ENCODE peak calls at places on chromosome 11, in five cellular contexts. G, Y, A, S and J are unnamed samples.

GRCh38 chr11:120335596-120335927 is 651 bp upstream of the ARHGEF12 start:
- DNase-seq in G (peak), Y (no peak), A (peak), S (peak), J (peak)

GRCh38 chr11:8870461-8871282 is 40.3 kb upstream of the AKIP1 start:
- DNase-seq in G (peak), Y (peak), A (peak), S (no peak), J (peak)

GRCh38 chr11:9982796-9983579 is 311.0 kb downstream of the SBF2 start:
- DNase-seq in G (no peak), Y (no peak), A (peak), S (no peak), J (peak)

GRCh38 chr11:17578958-17579357 is 31.9 kb downstream of the OTOG start:
- DNase-seq in G (no peak), Y (no peak), A (no peak), S (no peak), J (no peak)

GRCh38 chr11:44301856-44302231 is 8.1 kb downstream of the ALX4 start:
- DNase-seq in G (no peak), Y (no peak), A (no peak), S (no peak), J (no peak)

GRCh38 chr11:31641477-31642062 is 132.0 kb downstream of the ELP4 start:
- DNase-seq in G (no peak), Y (peak), A (peak), S (no peak), J (peak)

GRCh38 chr11:85182437-85183109 is 444.6 kb downstream of the DLG2 start:
- DNase-seq in G (no peak), Y (peak), A (peak), S (no peak), J (no peak)

GRCh38 chr11:76030286-76030685 is 176.0 kb downstream of the WNT11 start:
- DNase-seq in G (no peak), Y (no peak), A (peak), S (no peak), J (no peak)

GRCh38 chr11:68549789-68550484 is 89.4 kb downstream of the PPP6R3 start:
- DNase-seq in G (no peak), Y (no peak), A (peak), S (no peak), J (no peak)

GRCh38 chr11:126949066-126949945 is 51.3 kb downstream of the KIRREL3 start:
- DNase-seq in G (no peak), Y (no peak), A (no peak), S (no peak), J (no peak)

GRCh38 chr11:693887-694562 is 997 bp downstream of the DEAF1 start:
- DNase-seq in G (peak), Y (no peak), A (no peak), S (no peak), J (no peak)

GRCh38 chr11:9906043-9906791 is 242.3 kb downstream of the SWAP70 start:
- DNase-seq in G (no peak), Y (no peak), A (peak), S (no peak), J (peak)

GRCh38 chr11:29333993-29334780 is 682.6 kb downstream of the KCNA4 start:
- DNase-seq in G (no peak), Y (peak), A (peak), S (no peak), J (peak)

GRCh38 chr11:73729594-73730206 is 31.2 kb downstream of the RAB6A start:
- DNase-seq in G (no peak), Y (no peak), A (no peak), S (no peak), J (no peak)

GRCh38 chr11:8671651-8672062 is 10.8 kb downstream of the TRIM66 start:
- DNase-seq in G (peak), Y (no peak), A (peak), S (no peak), J (peak)

GRCh38 chr11:46378296-46378695 is 3.2 kb upstream of the MDK start:
- DNase-seq in G (no peak), Y (no peak), A (no peak), S (no peak), J (no peak)

GRCh38 chr11:70705930-70706329 is 307.6 kb downstream of the CTTN start:
- DNase-seq in G (no peak), Y (no peak), A (no peak), S (no peak), J (no peak)

GRCh38 chr11:132158091-132158490 is 787.7 kb downstream of the NTM start:
- DNase-seq in G (no peak), Y (peak), A (no peak), S (no peak), J (peak)

GRCh38 chr11:17734418-17734911 is at the start of gene KCNC1:
- DNase-seq in G (peak), Y (peak), A (peak), S (no peak), J (peak)

GRCh38 chr11:69215784-69216415 is 60.2 kb downstream of the SMIM38 start:
- DNase-seq in G (no peak), Y (no peak), A (peak), S (no peak), J (peak)

GRCh38 chr11:68181719-68182451 is 31.2 kb downstream of the KMT5B start:
- DNase-seq in G (no peak), Y (peak), A (no peak), S (no peak), J (peak)

GRCh38 chr11:75380716-75381420 is 18.4 kb upstream of the RPS3 start:
- DNase-seq in G (peak), Y (no peak), A (no peak), S (no peak), J (no peak)

GRCh38 chr11:111064118-111064517 is 181.4 kb upstream of the POU2AF2 start:
- DNase-seq in G (no peak), Y (no peak), A (peak), S (no peak), J (peak)

GRCh38 chr11:69229521-69229920 is 64.4 kb upstream of the MYEOV start:
- DNase-seq in G (no peak), Y (no peak), A (no peak), S (no peak), J (no peak)

GRCh38 chr11:119580751-119581150 is 148.2 kb downstream of the NECTIN1 start:
- DNase-seq in G (no peak), Y (no peak), A (no peak), S (no peak), J (no peak)

GRCh38 chr11:110712643-110713468 is 619 bp upstream of the ARHGAP20 start:
- DNase-seq in G (no peak), Y (no peak), A (peak), S (no peak), J (peak)

GRCh38 chr11:88341852-88342251 is 4.3 kb upstream of the CTSC start:
- DNase-seq in G (no peak), Y (no peak), A (no peak), S (no peak), J (no peak)

GRCh38 chr11:128929991-128930390 is 12.7 kb downstream of the TP53AIP1 start:
- DNase-seq in G (no peak), Y (peak), A (peak), S (no peak), J (no peak)

GRCh38 chr11:134642206-134642605 is 230.2 kb upstream of the B3GAT1 start:
- DNase-seq in G (no peak), Y (no peak), A (no peak), S (no peak), J (no peak)

GRCh38 chr11:61826930-61827572 is 1.0 kb upstream of the FADS2 start:
- DNase-seq in G (no peak), Y (peak), A (no peak), S (no peak), J (no peak)

GRCh38 chr11:130403301-130403804 is 25.1 kb downstream of the ADAMTS8 start:
- DNase-seq in G (no peak), Y (no peak), A (peak), S (no peak), J (peak)

GRCh38 chr11:2099523-2100316 is 39.5 kb downstream of the IGF2 start:
- DNase-seq in G (peak), Y (no peak), A (no peak), S (no peak), J (no peak)

GRCh38 chr11:118223992-118224391 is 819 bp downstream of the JAML start:
- DNase-seq in G (no peak), Y (no peak), A (no peak), S (no peak), J (no peak)

GRCh38 chr11:733072-733471 is 14.2 kb upstream of the TALDO1 start:
- DNase-seq in G (no peak), Y (no peak), A (no peak), S (no peak), J (no peak)

GRCh38 chr11:12043959-12044772 is 35.7 kb upstream of the DKK3 start:
- DNase-seq in G (peak), Y (peak), A (peak), S (peak), J (peak)
- H3K4me3 ChIP-seq in G (no peak), Y (no peak), A (peak), S (no peak), J (peak)

GRCh38 chr11:34146866-34147265 is 41.4 kb downstream of the NAT10 start:
- DNase-seq in G (no peak), Y (no peak), A (no peak), S (no peak), J (no peak)

GRCh38 chr11:34143048-34143447 is 37.6 kb downstream of the NAT10 start:
- DNase-seq in G (no peak), Y (no peak), A (no peak), S (no peak), J (no peak)

GRCh38 chr11:34146411-34146810 is 41.0 kb downstream of the NAT10 start:
- DNase-seq in G (no peak), Y (no peak), A (no peak), S (no peak), J (no peak)

GRCh38 chr11:34145847-34146381 is 40.5 kb downstream of the NAT10 start:
- DNase-seq in G (no peak), Y (peak), A (no peak), S (no peak), J (no peak)

GRCh38 chr11:34145073-34145472 is 39.6 kb downstream of the NAT10 start:
- DNase-seq in G (no peak), Y (peak), A (no peak), S (no peak), J (no peak)
- TF ChIP-seq CTCF in G (no peak), Y (no peak), A (no peak), S (no peak), J (no peak)

GRCh38 chr11:86374586-86374985 is at the start of gene CCDC81:
- DNase-seq in G (no peak), Y (no peak), A (peak), S (no peak), J (peak)
- H3K4me3 ChIP-seq in G (no peak), Y (no peak), A (peak), S (no peak), J (peak)

GRCh38 chr11:33835143-33835878 is 56.6 kb downstream of the LMO2 start:
- DNase-seq in G (no peak), Y (peak), A (peak), S (no peak), J (peak)
- TF ChIP-seq CTCF in G (no peak), Y (no peak), A (peak), S (peak), J (peak)